ENCODE peak calls at places on chromosome 19, in nine cellular contexts. M is neuronal stem cell; O is uterus; Y is CD8-positive, alpha-beta memory T cell; R is left ventricle myocardium inferior; G is heart left ventricle; H is iPS DF 6.9; Z is PC-9; S is osteoblast. V is an unnamed sample.
A peak's percentile ranks its signal among the peaks of the same experiment; 100 is the strongest.

GRCh38 chr19:51096473-51097165 is 11.6 kb downstream of the CTU1 start:
- DNase-seq in Y (no peak), G (no peak), R (no peak), O (no peak), H (no peak), S (peak; percentile 86), Z (no peak), M (no peak), V (no peak)

GRCh38 chr19:3983936-3984583 is 1.2 kb downstream of the EEF2 start:
- DNase-seq in G (peak; percentile 31), Z (no peak), Y (peak; percentile 6), S (peak; percentile 84), R (no peak), H (no peak), M (no peak), O (no peak), V (no peak)

GRCh38 chr19:31249217-31249616 is 100.0 kb downstream of the TSHZ3 start:
- DNase-seq in M (no peak), R (no peak), Y (no peak), G (no peak), H (no peak), O (no peak), Z (no peak), S (peak; percentile 25), V (no peak)

GRCh38 chr19:53102701-53103140 is 501 bp downstream of the ZNF160 start:
- DNase-seq in H (no peak), M (no peak), O (peak; percentile 26), Y (no peak), Z (peak; percentile 36), S (peak; percentile 84), R (peak; percentile 40), G (peak; percentile 48), V (no peak)

GRCh38 chr19:5045956-5046338 is 77.0 kb downstream of the KDM4B start:
- DNase-seq in S (no peak), Z (no peak), O (no peak), G (no peak), R (no peak), M (no peak), Y (no peak), H (no peak), V (no peak)

GRCh38 chr19:6095760-6096159 is 14.5 kb downstream of the RFX2 start:
- DNase-seq in M (no peak), G (no peak), S (no peak), R (no peak), Y (no peak), O (no peak), Z (no peak), H (no peak), V (no peak)

GRCh38 chr19:4977299-4978174 is 8.6 kb downstream of the KDM4B start:
- DNase-seq in M (no peak), H (no peak), G (no peak), O (peak; percentile 85), R (peak; percentile 56), Z (no peak), Y (no peak), S (peak; percentile 97), V (no peak)

GRCh38 chr19:41774515-41774980 is 19.2 kb downstream of the CEACAM6 start:
- DNase-seq in S (no peak), O (no peak), M (no peak), Z (peak; percentile 90), R (no peak), G (no peak), H (no peak), Y (peak; percentile 71), V (no peak)

GRCh38 chr19:5358173-5358800 is 17.7 kb upstream of the PTPRS start:
- DNase-seq in G (no peak), S (peak; percentile 78), Y (no peak), M (no peak), O (no peak), Z (no peak), H (no peak), R (no peak), V (no peak)

GRCh38 chr19:801861-802496 is 4.7 kb downstream of the PTBP1 start:
- DNase-seq in H (no peak), R (no peak), S (peak; percentile 99), M (no peak), Z (no peak), G (peak; percentile 70), O (no peak), Y (no peak), V (no peak)
- H3K4me3 ChIP-seq in H (no peak overlapping the region), R (peak overlapping the region; percentile 77), S (peak overlapping the region; percentile 85), M (no peak overlapping the region), Z (no peak overlapping the region), G (peak overlapping the region; percentile 89), O (peak overlapping the region; percentile 15), Y (peak overlapping the region; percentile 5), V (peak overlapping the region; percentile 39)

GRCh38 chr19:54606891-54607781 is 13.7 kb downstream of the LILRA1 start:
- DNase-seq in Y (no peak), Z (no peak), H (no peak), R (no peak), G (no peak), O (no peak), M (no peak), S (no peak), V (no peak)
- H3K27ac ChIP-seq in Y (no peak overlapping the region), Z (no peak overlapping the region), H (no peak overlapping the region), R (no peak overlapping the region), G (no peak overlapping the region), O (no peak overlapping the region), M (no peak overlapping the region), S (no peak overlapping the region), V (no peak overlapping the region)

GRCh38 chr19:39927524-39928356 is 6.7 kb downstream of the FCGBP start:
- DNase-seq in S (peak; percentile 22), Z (no peak), Y (no peak), R (no peak), G (no peak), H (no peak), M (no peak), O (no peak), V (no peak)
- H3K9me3 ChIP-seq in S (no peaks in the 10 kb centered on the region), Z (no peaks in the 10 kb centered on the region), Y (no peaks in the 10 kb centered on the region), R (peaks cover 16% of the 10 kb centered on the region), G (no peaks in the 10 kb centered on the region), H (no peaks in the 10 kb centered on the region), M (no peaks in the 10 kb centered on the region), O (no peaks in the 10 kb centered on the region), V (peaks cover 4% of the 10 kb centered on the region)

GRCh38 chr19:49411681-49412321 is 11.4 kb downstream of the PTH2 start:
- DNase-seq in Y (no peak), H (no peak), S (peak; percentile 82), R (no peak), M (no peak), G (no peak), Z (no peak), O (no peak), V (no peak)

GRCh38 chr19:49409441-49410029 is 13.7 kb downstream of the PTH2 start:
- DNase-seq in O (no peak), M (no peak), Y (no peak), S (peak; percentile 46), H (no peak), G (no peak), Z (no peak), R (no peak), V (no peak)

GRCh38 chr19:49407079-49407478 is 16.2 kb downstream of the PTH2 start:
- DNase-seq in G (no peak), Z (no peak), S (peak; percentile 57), M (no peak), Y (no peak), O (no peak), R (no peak), H (no peak), V (no peak)

GRCh38 chr19:49407482-49408015 is 15.7 kb downstream of the PTH2 start:
- DNase-seq in Y (no peak), M (no peak), G (no peak), S (no peak), Z (no peak), H (no peak), R (no peak), O (no peak), V (no peak)

DNA sequence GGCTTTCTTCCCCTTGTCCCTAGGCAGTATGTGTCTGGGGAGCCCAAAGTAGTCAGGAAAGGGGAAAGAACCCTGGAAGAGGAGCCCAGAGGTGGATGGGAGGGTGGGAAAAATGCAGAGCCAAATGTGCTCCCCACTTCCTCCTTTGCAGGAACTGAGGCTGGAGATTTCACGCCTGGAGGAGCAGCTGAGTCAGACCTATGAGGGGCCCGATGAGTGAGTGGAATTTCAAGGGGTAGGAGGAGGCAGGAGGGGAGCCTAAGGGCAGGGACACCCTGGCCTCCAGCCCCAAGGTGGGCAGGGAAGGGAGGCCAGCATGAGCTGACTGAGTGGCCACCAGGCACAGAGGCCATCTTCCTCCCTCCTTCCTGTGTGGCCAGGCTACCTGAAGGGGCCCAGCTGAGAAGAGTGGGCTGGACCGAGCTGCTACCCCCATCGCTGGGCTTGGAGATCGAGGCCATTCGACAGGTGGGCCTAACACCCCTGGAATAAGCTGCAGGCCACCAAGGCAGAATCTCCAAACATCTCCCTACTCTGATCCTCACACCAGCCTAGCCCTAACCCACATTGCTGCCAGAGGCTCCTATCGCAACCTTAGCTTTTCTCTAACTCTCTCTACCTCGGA is 14.3 kb downstream of the PTH2 start:
- DNase-seq in Z (no peak), O (no peak), M (no peak), H (no peak), G (no peak), Y (no peak), S (peak; percentile 63), R (no peak), V (no peak)
- H3K4me3 ChIP-seq in Z (no peak overlapping the region), O (no peak overlapping the region), M (no peak overlapping the region), H (no peak overlapping the region), G (no peak overlapping the region), Y (peak overlapping the region; percentile 5), S (no peak overlapping the region), R (no peak overlapping the region), V (no peak overlapping the region)

GRCh38 chr19:36009220-36009619 is 607 bp upstream of the SYNE4 start:
- DNase-seq in Y (no peak), H (no peak), O (peak; percentile 60), R (peak; percentile 68), M (peak; percentile 55), G (peak; percentile 71), S (peak; percentile 98), Z (peak; percentile 65), V (peak; percentile 81)
- H3K27ac ChIP-seq in Y (no peak overlapping the region), H (no peak overlapping the region), O (peak overlapping the region; percentile 23), R (peak overlapping the region; percentile 30), M (no peak overlapping the region), G (peak overlapping the region; percentile 33), S (no peak overlapping the region), Z (no peak overlapping the region), V (peak overlapping the region; percentile 68)

DNA sequence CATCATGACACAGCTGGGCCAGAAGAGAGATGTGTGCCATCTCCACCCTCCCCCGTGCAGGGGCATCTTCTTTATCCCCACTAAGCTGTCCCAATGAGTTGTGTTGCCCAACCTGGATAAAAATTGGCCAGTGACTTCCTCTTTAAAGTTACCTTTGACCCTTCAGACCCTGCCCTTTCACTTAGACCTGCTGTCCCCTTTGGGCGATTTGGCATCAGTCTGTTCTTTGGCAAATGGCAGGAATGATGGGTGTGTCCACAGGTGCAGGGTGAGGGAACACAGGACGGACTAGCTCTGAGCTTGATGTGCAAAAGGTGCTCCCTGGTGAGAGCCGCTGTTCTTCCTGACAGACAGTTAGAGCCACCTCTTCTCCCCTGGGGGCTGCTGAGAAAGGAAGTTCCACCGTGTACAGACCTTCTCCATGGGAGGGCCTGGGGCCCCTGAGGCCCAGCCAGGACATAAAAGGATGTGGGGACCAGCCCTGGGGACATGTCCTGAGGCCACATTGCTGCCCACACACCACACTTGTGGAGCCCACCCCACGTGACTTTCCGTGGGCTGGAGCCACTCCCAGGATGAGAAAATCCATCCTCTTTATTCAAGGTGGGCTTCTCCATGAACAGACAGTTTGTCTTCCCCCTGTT is 1.7 kb downstream of the CYP4F8 start:
- DNase-seq in S (no peak), Z (no peak), O (no peak), M (no peak), H (no peak), G (no peak), R (no peak), Y (no peak), V (no peak)
- H3K9me3 ChIP-seq in S (no peaks in the 10 kb centered on the region), Z (no peaks in the 10 kb centered on the region), O (no peaks in the 10 kb centered on the region), M (peaks cover 57% of the 10 kb centered on the region), H (peaks cover 13% of the 10 kb centered on the region), G (no peaks in the 10 kb centered on the region), R (peaks cover 5% of the 10 kb centered on the region), Y (no peaks in the 10 kb centered on the region), V (no peaks in the 10 kb centered on the region)